ENCODE peak calls at places on chromosome 21, in four cellular contexts. V, E, G and A are unnamed samples.

GRCh38 chr21:34697826-34698225 is 29.0 kb downstream of the CLIC6 start:
- DNase-seq in V (no peak), E (no peak), G (no peak), A (no peak)

GRCh38 chr21:24023936-24024335 is 1583.3 kb downstream of the MRPL39 start:
- DNase-seq in V (no peak), E (no peak), G (no peak), A (no peak)

GRCh38 chr21:37582613-37583012 is 216.0 kb downstream of the DYRK1A start:
- DNase-seq in V (no peak), E (peak; percentile 78), G (peak; percentile 57), A (peak; percentile 62)

GRCh38 chr21:37389456-37389855 is 22.9 kb downstream of the DYRK1A start:
- DNase-seq in V (no peak), E (no peak), G (no peak), A (no peak)

GRCh38 chr21:34994646-34995631 is 54.2 kb downstream of the RUNX1 start:
- DNase-seq in V (no peak), E (peak; percentile 67), G (no peak), A (no peak)

GRCh38 chr21:21750124-21750825 is 752.1 kb downstream of the NCAM2 start:
- DNase-seq in V (no peak), E (no peak), G (no peak), A (no peak)

GRCh38 chr21:21436012-21436545 is 437.9 kb downstream of the NCAM2 start:
- DNase-seq in V (no peak), E (no peak), G (no peak), A (no peak)

GRCh38 chr21:37350472-37350871 is 16.1 kb upstream of the DYRK1A start:
- DNase-seq in V (no peak), E (no peak), G (no peak), A (no peak)

GRCh38 chr21:35232545-35233176 is 183.6 kb upstream of the RUNX1 start:
- DNase-seq in V (no peak), E (peak; percentile 79), G (peak; percentile 31), A (peak; percentile 19)

DNA sequence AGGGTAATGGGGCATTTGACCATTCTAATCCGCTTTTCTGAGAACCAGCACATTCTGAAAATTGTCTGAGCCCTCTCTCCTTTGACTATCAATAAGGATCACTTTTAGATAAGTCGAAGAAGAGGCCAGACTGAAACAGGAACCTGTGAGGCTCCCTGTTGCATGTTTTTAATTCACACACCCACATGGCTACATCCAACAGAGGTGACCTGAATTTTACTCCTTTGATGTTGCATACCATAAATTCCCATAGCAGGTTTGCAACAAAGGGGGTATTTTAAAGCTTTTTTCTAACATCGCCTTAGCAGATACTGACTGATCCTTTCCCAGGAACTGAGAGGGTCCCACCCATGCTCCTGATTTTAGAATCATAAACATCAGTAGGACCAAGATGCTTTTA is 450.8 kb downstream of the USP25 start:
- DNase-seq in V (no peak), E (no peak), G (peak; percentile 5), A (no peak)
- TF ChIP-seq PHF8 in V (no peak), E (no peak), G (no peak), A (no peak)

GRCh38 chr21:32477424-32477745 is 64.9 kb downstream of the EVA1C start:
- DNase-seq in V (no peak), E (no peak), G (no peak), A (no peak)

GRCh38 chr21:32472890-32473765 is 60.6 kb downstream of the EVA1C start:
- DNase-seq in V (no peak), E (no peak), G (no peak), A (no peak)

GRCh38 chr21:32476661-32477423 is 64.3 kb downstream of the EVA1C start:
- DNase-seq in V (no peak), E (no peak), G (no peak), A (no peak)

GRCh38 chr21:32474179-32475059 is 61.9 kb downstream of the EVA1C start:
- DNase-seq in V (no peak), E (no peak), G (no peak), A (no peak)

DNA sequence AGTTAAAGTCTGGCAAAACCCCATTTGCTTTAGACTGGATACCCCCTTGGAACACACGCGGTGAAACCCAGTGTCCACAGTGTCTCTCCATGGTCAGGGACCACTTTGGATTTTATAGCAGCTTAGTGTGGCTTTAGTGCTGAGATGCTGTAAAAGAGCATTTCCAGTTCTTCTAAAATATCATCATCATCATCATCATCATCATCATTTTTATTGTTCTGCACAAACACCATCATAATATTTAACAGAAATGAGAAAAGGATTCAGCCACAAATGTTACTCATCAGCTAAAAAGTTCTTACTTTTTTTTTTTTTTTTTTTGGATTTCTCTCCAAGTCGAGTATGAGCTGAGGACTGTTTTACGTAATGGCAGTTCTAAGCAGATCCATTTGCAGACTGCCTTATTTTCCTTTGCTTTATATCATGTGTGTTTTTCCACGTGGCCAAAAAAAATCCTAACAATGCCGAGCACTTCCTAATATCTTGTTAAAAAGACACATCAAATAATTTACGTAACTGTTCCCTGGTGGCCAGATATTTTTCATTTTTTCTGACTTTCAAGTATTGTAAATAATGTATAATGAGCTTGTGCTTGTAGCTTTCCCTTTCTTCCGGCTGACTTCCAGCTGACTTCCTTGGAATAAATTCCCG is 62.8 kb downstream of the EVA1C start:
- DNase-seq in V (no peak), E (no peak), G (no peak), A (peak; percentile 46)
- TF ChIP-seq PHF8 in V (no peak), E (no peak), G (no peak), A (no peak)

GRCh38 chr21:45322960-45323461 is 35.3 kb upstream of the POFUT2 start:
- DNase-seq in V (no peak), E (no peak), G (no peak), A (peak; percentile 69)
- TF ChIP-seq PHF8 in V (no peak), E (no peak), G (no peak), A (no peak)

GRCh38 chr21:15752763-15753407 is 23.1 kb downstream of the USP25 start:
- DNase-seq in V (peak; percentile 94), E (peak; percentile 46), G (no peak), A (no peak)
- TF ChIP-seq PHF8 in V (no peak), E (no peak), G (no peak), A (no peak)

GRCh38 chr21:28485301-28486022 is 507.2 kb downstream of the LTN1 start:
- DNase-seq in V (no peak), E (no peak), G (no peak), A (no peak)
- TF ChIP-seq PHF8 in V (no peak), E (no peak), G (no peak), A (no peak)

GRCh38 chr21:42289926-42290325 is 25.3 kb downstream of the TFF3 start:
- DNase-seq in V (no peak), E (no peak), G (no peak), A (no peak)

GRCh38 chr21:42285569-42286245 is 29.5 kb downstream of the TFF3 start:
- DNase-seq in V (no peak), E (no peak), G (no peak), A (no peak)

GRCh38 chr21:42288962-42289361 is 26.2 kb downstream of the TFF3 start:
- DNase-seq in V (no peak), E (no peak), G (no peak), A (no peak)

GRCh38 chr21:42286416-42286815 is 28.8 kb downstream of the TFF3 start:
- DNase-seq in V (no peak), E (no peak), G (no peak), A (no peak)

DNA sequence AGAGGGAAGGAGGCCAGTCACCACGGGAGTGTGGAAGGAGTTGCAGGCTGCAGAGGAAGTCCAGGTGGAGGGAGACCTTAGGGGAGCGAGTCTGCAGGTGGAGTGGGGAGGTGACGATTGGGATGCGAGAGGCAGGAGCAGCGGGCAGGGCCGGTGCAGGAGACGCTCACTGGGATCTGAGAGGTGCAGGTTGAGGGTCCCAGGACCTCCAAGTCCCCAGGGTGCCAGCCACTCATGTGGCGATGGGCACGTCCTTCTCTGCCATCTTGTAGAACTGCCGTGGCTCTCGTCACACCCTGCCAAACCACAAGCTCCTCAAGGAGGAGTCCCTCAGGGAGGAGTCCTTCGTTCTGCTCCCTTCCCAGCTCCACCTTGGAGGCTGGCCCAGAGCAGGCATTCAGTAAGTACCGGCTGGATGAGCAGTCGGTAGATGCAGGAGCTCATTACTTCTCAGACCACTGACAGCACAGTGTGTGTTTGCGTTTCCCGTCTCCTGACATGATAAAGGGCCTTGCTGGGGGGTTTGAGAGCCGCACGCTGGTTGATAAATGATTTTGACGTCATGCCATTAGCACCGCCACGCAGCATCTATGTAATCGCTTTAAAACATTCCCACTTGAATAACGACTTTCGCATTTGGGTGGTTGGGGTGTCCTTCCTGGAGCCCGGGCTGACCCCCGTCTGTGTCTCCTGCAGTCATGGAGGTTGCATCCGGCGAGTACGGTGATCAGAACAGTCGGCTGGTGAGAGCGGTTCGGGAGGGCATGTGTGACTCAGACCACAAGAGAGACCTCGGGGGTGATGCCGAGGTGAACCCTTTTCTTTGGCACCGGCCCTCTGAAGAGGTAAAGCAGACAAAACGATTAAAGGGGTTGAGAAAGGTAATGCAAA is 27.8 kb downstream of the TFF3 start:
- DNase-seq in V (no peak), E (no peak), G (no peak), A (no peak)
- TF ChIP-seq PHF8 in V (no peak), E (no peak), G (no peak), A (no peak)

GRCh38 chr21:42360317-42360716 is 6.0 kb downstream of the TFF1 start:
- DNase-seq in V (no peak), E (peak; percentile 36), G (peak; percentile 24), A (no peak)
- TF ChIP-seq PHF8 in V (no peak), E (no peak), G (no peak), A (no peak)

DNA sequence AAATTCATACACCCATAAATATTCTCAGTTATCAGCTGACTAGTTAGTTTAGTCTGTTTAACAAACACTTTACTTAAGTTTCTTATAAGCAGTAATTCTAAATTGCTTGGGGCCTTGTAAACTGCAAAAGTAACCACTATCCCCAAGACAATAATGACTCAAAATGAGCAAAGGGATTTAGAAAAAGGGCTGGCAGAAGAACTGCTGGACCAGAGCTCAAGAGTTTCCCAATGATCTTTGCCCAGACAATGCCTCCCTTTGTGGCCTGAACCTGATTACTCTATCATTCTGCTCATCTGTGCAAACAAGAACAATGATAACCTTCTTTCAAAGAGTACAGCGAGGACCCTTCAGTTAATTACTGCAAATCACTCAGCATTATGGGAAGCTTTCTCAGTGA is 123.5 kb downstream of the TIAM1 start:
- DNase-seq in V (no peak), E (no peak), G (peak; percentile 57), A (no peak)
- TF ChIP-seq PHF8 in V (no peak), E (no peak), G (no peak), A (no peak)

GRCh38 chr21:38796426-38796825 is 9.3 kb upstream of the ETS2 start:
- DNase-seq in V (no peak), E (peak; percentile 62), G (no peak), A (no peak)
- TF ChIP-seq PHF8 in V (no peak), E (no peak), G (no peak), A (no peak)